ENCODE peak calls at places on chromosomes 12 and 14, in ten cellular contexts. L is adrenal gland; P is heart right ventricle; I is mammary epithelial cell; H is astrocyte; W is naive thymus-derived CD4-positive, alpha-beta T cell; D is GM23338; F is left lung; R is neuronal stem cell; K is HCT116. Y is an unnamed sample. For H3K4me1, the result is how much of the 10 kb centered on the place peaks cover.

GRCh38 chr12:1907652-1908611 is 10.5 kb downstream of the CACNA2D4 start:
- DNase-seq in L (no peak), P (no peak), I (peak), H (no peak), W (peak), D (no peak), F (peak), R (no peak), K (no peak), Y (peak)

GRCh38 chr12:118120579-118121363 is 15.2 kb upstream of the PEBP1 start:
- DNase-seq in L (peak), P (peak), I (peak), H (peak), W (peak), D (peak), F (peak), R (peak), K (no peak), Y (peak)

GRCh38 chr14:37413504-37414003 is 181.5 kb downstream of the FOXA1 start:
- DNase-seq in L (no peak), P (no peak), I (no peak), H (no peak), W (no peak), D (no peak), F (no peak), R (no peak), K (no peak), Y (no peak)

GRCh38 chr12:114152890-114153289 is 186.8 kb upstream of the RBM19 start:
- DNase-seq in L (no peak), P (no peak), I (no peak), H (no peak), W (no peak), D (no peak), F (no peak), R (no peak), K (no peak), Y (no peak)

GRCh38 chr14:78519863-78520262 is 349.7 kb downstream of the NRXN3 start:
- DNase-seq in L (no peak), P (peak), I (peak), H (peak), W (no peak), D (peak), F (no peak), R (peak), K (no peak), Y (no peak)

GRCh38 chr12:123479442-123480180 is 21.7 kb downstream of the SNRNP35 start:
- DNase-seq in L (no peak), P (no peak), I (no peak), H (no peak), W (no peak), D (no peak), F (no peak), R (no peak), K (no peak), Y (peak)

GRCh38 chr12:132164426-132164825 is 20.2 kb downstream of the NOC4L start:
- DNase-seq in L (no peak), P (no peak), I (no peak), H (no peak), W (no peak), D (no peak), F (no peak), R (no peak), K (no peak), Y (no peak)

GRCh38 chr12:1922075-1922709 is 3.7 kb upstream of the CACNA2D4 start:
- DNase-seq in L (peak), P (no peak), I (no peak), H (no peak), W (no peak), D (peak), F (no peak), R (no peak), K (no peak), Y (peak)

GRCh38 chr12:57106021-57106708 is 5.0 kb downstream of the STAT6 start:
- DNase-seq in L (peak), P (no peak), I (no peak), H (no peak), W (no peak), D (no peak), F (no peak), R (no peak), K (no peak), Y (no peak)

GRCh38 chr12:57110189-57111045 is 745 bp downstream of the STAT6 start:
- DNase-seq in L (peak), P (peak), I (peak), H (no peak), W (peak), D (peak), F (peak), R (no peak), K (no peak), Y (peak)

GRCh38 chr12:57109207-57110160 is 1.7 kb downstream of the STAT6 start:
- DNase-seq in L (no peak), P (no peak), I (no peak), H (no peak), W (no peak), D (no peak), F (no peak), R (no peak), K (no peak), Y (no peak)

GRCh38 chr12:57105011-57105753 is 6.0 kb downstream of the STAT6 start:
- DNase-seq in L (no peak), P (no peak), I (no peak), H (no peak), W (no peak), D (no peak), F (no peak), R (no peak), K (no peak), Y (peak)

DNA sequence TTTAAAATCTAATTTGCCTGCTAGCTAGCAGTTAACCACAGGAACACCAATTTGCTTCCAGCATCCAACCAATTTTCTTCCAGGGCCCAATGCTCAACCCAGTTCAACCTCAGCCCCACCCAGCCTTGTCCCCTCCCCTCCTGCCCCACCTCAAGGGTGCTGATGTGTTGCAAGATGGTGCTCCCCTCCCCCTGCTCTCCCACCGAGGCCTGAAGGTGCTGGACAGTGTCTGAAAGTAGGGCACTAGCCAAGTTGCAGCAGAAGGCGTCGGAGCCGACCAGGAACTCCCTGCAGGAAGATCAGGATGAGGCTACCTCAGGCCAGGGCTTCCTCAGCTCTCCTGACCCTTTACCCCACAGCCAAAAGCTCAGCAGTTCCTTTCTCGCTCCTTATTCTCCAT is 3.7 kb downstream of the STAT6 start:
- DNase-seq in L (no peak), P (no peak), I (no peak), H (no peak), W (no peak), D (no peak), F (no peak), R (no peak), K (no peak), Y (peak)
- H3K27ac ChIP-seq in L (no peak), P (no peak), I (no peak), H (no peak), W (peak), D (no peak), F (no peak), R (no peak), K (no peak), Y (no peak)

GRCh38 chr14:104798300-104799238 is 2.3 kb upstream of the ZBTB42 start:
- DNase-seq in L (no peak), P (no peak), I (no peak), H (no peak), W (no peak), D (no peak), F (no peak), R (no peak), K (no peak), Y (peak)
- H3K4me1 ChIP-seq in L (under half), P (under half), I (under half), H (under half), W (under half), D (under half), F (under half), R (under half), K (under half), Y (under half)

GRCh38 chr14:50790568-50790967 is 40.4 kb downstream of the NIN start:
- DNase-seq in L (no peak), P (no peak), I (no peak), H (peak), W (no peak), D (no peak), F (no peak), R (no peak), K (no peak), Y (no peak)

GRCh38 chr14:50791201-50791600 is 39.8 kb downstream of the NIN start:
- DNase-seq in L (no peak), P (no peak), I (no peak), H (no peak), W (no peak), D (no peak), F (no peak), R (no peak), K (no peak), Y (no peak)

GRCh38 chr14:50794063-50794645 is 36.8 kb downstream of the NIN start:
- DNase-seq in L (no peak), P (no peak), I (no peak), H (no peak), W (no peak), D (no peak), F (no peak), R (no peak), K (no peak), Y (no peak)

GRCh38 chr14:50792058-50792477 is 38.9 kb downstream of the NIN start:
- DNase-seq in L (no peak), P (no peak), I (no peak), H (no peak), W (peak), D (no peak), F (no peak), R (no peak), K (no peak), Y (no peak)

GRCh38 chr14:50792634-50793068 is 38.3 kb downstream of the NIN start:
- DNase-seq in L (no peak), P (peak), I (no peak), H (no peak), W (no peak), D (no peak), F (no peak), R (no peak), K (no peak), Y (no peak)
- H3K4me3 ChIP-seq in L (no peak), P (peak), I (no peak), H (no peak), W (no peak), D (no peak), F (no peak), R (no peak), K (no peak), Y (peak)

GRCh38 chr12:51318846-51319570 is 5.0 kb downstream of the BIN2 start:
- DNase-seq in L (no peak), P (no peak), I (no peak), H (no peak), W (peak), D (no peak), F (no peak), R (no peak), K (no peak), Y (no peak)
- H3K27ac ChIP-seq in L (no peak), P (no peak), I (no peak), H (no peak), W (peak), D (peak), F (peak), R (no peak), K (no peak), Y (no peak)

GRCh38 chr14:102356280-102356679 is 6.4 kb downstream of the CINP start:
- DNase-seq in L (no peak), P (no peak), I (no peak), H (no peak), W (no peak), D (no peak), F (no peak), R (no peak), K (no peak), Y (no peak)
- H3K4me1 ChIP-seq in L (under half), P (under half), I (under half), H (under half), W (under half), D (under half), F (under half), R (under half), K (under half), Y (under half)

GRCh38 chr12:6867407-6868210 is at the start of gene TPI1:
- DNase-seq in L (peak), P (peak), I (peak), H (peak), W (peak), D (peak), F (peak), R (no peak), K (no peak), Y (peak)

GRCh38 chr12:6866920-6867406 is 368 bp upstream of the TPI1 start:
- DNase-seq in L (peak), P (no peak), I (no peak), H (no peak), W (no peak), D (no peak), F (no peak), R (no peak), K (no peak), Y (no peak)

GRCh38 chr12:6868211-6869048 is 1.1 kb downstream of the TPI1 start:
- DNase-seq in L (no peak), P (no peak), I (no peak), H (no peak), W (no peak), D (no peak), F (no peak), R (peak), K (no peak), Y (no peak)

GRCh38 chr12:6871052-6871957 is 1.8 kb downstream of the SPSB2 start:
- DNase-seq in L (no peak), P (no peak), I (peak), H (no peak), W (no peak), D (peak), F (peak), R (no peak), K (peak), Y (peak)

DNA sequence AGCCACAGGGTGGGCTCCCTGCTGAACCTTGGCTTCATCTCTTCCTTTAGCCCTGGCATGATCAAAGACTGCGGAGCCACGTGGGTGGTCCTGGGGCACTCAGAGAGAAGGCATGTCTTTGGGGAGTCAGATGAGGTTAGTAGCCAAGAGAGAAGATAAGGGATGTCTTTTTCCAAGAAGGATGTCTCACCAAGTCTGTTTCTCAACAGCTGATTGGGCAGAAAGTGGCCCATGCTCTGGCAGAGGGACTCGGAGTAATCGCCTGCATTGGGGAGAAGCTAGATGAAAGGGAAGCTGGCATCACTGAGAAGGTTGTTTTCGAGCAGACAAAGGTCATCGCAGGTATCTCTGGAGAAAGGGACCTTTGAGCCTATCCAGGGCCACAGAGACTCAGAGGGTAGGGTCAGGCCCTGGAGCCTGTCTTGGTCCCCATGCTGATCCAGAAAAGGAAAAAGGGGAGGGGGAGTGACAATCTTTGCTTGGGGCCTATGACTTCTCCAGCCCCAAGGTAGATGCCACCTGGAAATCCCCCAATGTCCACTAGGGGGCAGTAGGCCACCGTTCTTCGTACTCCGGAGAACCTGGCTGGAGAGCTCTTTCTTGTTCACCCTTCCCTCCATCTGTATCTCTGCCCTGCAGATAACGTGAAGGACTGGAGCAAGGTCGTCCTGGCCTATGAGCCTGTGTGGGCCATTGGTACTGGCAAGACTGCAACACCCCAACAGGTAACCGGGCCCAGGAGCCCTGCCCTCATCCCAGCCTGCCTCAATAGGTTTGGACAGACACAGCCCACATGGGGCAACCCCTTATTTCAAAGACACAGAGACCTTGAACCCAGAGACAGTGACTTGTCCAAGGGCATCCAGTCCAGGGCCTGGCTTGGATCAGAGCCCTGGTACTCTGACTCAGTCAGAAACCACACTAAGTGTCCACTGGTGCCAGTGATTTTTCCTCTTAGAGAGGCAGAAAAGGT is 2.0 kb downstream of the TPI1 start:
- DNase-seq in L (peak), P (peak), I (peak), H (no peak), W (peak), D (peak), F (no peak), R (peak), K (peak), Y (peak)
- H3K4me3 ChIP-seq in L (peak), P (peak), I (peak), H (peak), W (no peak), D (peak), F (peak), R (peak), K (peak), Y (no peak)

GRCh38 chr14:96001866-96002510 is 37.2 kb upstream of the C14orf132 start:
- DNase-seq in L (no peak), P (no peak), I (no peak), H (no peak), W (no peak), D (peak), F (no peak), R (no peak), K (no peak), Y (no peak)
- H3K27ac ChIP-seq in L (no peak), P (no peak), I (no peak), H (no peak), W (no peak), D (no peak), F (no peak), R (no peak), K (no peak), Y (no peak)

GRCh38 chr14:91255026-91255695 is 10.7 kb upstream of the GPR68 start:
- DNase-seq in L (no peak), P (no peak), I (no peak), H (no peak), W (no peak), D (no peak), F (no peak), R (no peak), K (no peak), Y (no peak)
- H3K4me1 ChIP-seq in L (under half), P (under half), I (under half), H (under half), W (under half), D (under half), F (under half), R (under half), K (under half), Y (under half)

DNA sequence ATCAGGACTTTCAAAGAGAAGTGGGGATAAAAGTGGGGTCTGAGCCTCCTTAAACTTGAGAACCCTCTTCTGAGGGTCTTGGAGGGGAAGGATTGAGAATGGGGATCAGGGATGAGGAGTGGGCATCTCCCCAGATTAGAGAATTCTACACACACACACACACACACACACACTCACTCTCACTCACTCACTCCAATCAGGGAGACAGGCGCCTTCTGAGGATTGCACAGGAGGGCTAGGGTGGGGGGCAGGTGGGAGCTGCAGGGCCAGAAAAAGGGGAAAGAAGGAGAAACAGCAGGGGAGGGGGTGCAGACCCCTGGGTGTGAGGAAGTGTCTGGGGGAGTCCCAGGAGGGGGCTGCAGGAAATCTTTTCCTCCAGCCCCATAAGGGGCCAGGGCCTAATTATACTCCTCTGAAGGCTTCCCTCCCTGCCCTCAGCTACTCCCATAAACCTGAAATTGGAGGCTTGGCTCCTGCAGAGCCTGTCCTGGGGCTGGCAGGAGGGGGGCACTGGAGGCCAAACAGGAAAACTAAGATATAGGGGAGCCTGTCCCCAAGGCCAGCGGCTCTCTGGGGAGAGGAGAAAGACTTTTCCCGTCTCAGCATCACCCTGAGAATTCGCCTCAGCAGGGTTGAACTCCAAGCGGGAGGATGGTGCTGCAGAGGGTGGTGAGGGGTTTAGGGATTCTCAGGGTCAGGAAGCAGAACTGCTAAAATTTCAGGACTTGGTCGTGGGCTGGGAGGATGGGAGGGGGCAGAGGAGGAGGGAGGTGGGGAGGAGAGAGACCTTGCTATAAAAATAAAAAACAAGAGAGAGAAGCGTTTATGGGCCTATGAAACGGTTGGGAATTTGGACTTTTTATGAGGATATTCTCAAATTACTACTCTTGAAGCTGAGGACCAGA is 1.6 kb downstream of the HOXC9 start:
- DNase-seq in L (no peak), P (no peak), I (no peak), H (no peak), W (no peak), D (no peak), F (no peak), R (no peak), K (no peak), Y (no peak)
- H3K4me3 ChIP-seq in L (no peak), P (no peak), I (no peak), H (no peak), W (no peak), D (no peak), F (no peak), R (no peak), K (peak), Y (no peak)

Y was measured in right cardiac atrium.